ENCODE peak calls at places on chromosomes 6 and 20, in six cellular contexts. One of them, this sample, is unnamed.

GRCh38 chr6:33990061-33990541 is 155.8 kb downstream of the GRM4 start:
- DNase-seq in mesothelial cell of epicardium: no peak
- DNase-seq in heart left ventricle: no peak
- DNase-seq in cardiac fibroblast: no peak
- DNase-seq in uterus: peak; percentile 10
- DNase-seq in endothelial cell: no peak
- DNase-seq in this sample: no peak

GRCh38 chr6:27441001-27441400 is 31.9 kb downstream of the ZNF184 start:
- DNase-seq in endothelial cell: no peak
- DNase-seq in uterus: no peak
- DNase-seq in heart left ventricle: no peak
- DNase-seq in cardiac fibroblast: no peak
- DNase-seq in mesothelial cell of epicardium: no peak
- DNase-seq in this sample: no peak

GRCh38 chr6:12171735-12172134 is 118.4 kb upstream of the EDN1 start:
- DNase-seq in mesothelial cell of epicardium: no peak
- DNase-seq in endothelial cell: no peak
- DNase-seq in cardiac fibroblast: no peak
- DNase-seq in uterus: no peak
- DNase-seq in heart left ventricle: no peak
- DNase-seq in this sample: no peak

GRCh38 chr6:142478117-142478516 is 176.3 kb downstream of the ADGRG6 start:
- DNase-seq in heart left ventricle: no peak
- DNase-seq in uterus: no peak
- DNase-seq in cardiac fibroblast: peak; percentile 30
- DNase-seq in mesothelial cell of epicardium: no peak
- DNase-seq in endothelial cell: no peak
- DNase-seq in this sample: no peak

GRCh38 chr6:11500008-11500407 is 37.5 kb upstream of the TMEM170B start:
- DNase-seq in mesothelial cell of epicardium: no peak
- DNase-seq in uterus: no peak
- DNase-seq in endothelial cell: no peak
- DNase-seq in heart left ventricle: no peak
- DNase-seq in cardiac fibroblast: peak; percentile 65
- DNase-seq in this sample: no peak

GRCh38 chr20:22048241-22048640 is 342.8 kb downstream of the PAX1 start:
- DNase-seq in heart left ventricle: no peak
- DNase-seq in cardiac fibroblast: no peak
- DNase-seq in mesothelial cell of epicardium: no peak
- DNase-seq in endothelial cell: no peak
- DNase-seq in uterus: no peak
- DNase-seq in this sample: no peak

GRCh38 chr6:40894962-40895799 is 143.8 kb downstream of the UNC5CL start:
- DNase-seq in mesothelial cell of epicardium: peak; percentile 51
- DNase-seq in uterus: peak; percentile 43
- DNase-seq in endothelial cell: peak; percentile 69
- DNase-seq in cardiac fibroblast: peak; percentile 56
- DNase-seq in heart left ventricle: peak; percentile 70
- DNase-seq in this sample: peak; percentile 43

GRCh38 chr6:25788305-25788922 is 33.9 kb downstream of the SLC17A4 start:
- DNase-seq in heart left ventricle: no peak
- DNase-seq in mesothelial cell of epicardium: no peak
- DNase-seq in uterus: peak; percentile 19
- DNase-seq in cardiac fibroblast: peak; percentile 70
- DNase-seq in endothelial cell: peak; percentile 72
- DNase-seq in this sample: no peak

GRCh38 chr20:58461899-58462298 is 53.3 kb downstream of the APCDD1L start:
- DNase-seq in endothelial cell: no peak
- DNase-seq in mesothelial cell of epicardium: no peak
- DNase-seq in heart left ventricle: no peak
- DNase-seq in cardiac fibroblast: no peak
- DNase-seq in uterus: no peak
- DNase-seq in this sample: no peak

GRCh38 chr6:35724471-35724870 is 12.4 kb upstream of the ARMC12 start:
- DNase-seq in heart left ventricle: no peak
- DNase-seq in mesothelial cell of epicardium: no peak
- DNase-seq in endothelial cell: no peak
- DNase-seq in uterus: no peak
- DNase-seq in cardiac fibroblast: no peak
- DNase-seq in this sample: no peak

GRCh38 chr6:102039450-102039849 is 645.9 kb downstream of the GRIK2 start:
- DNase-seq in cardiac fibroblast: no peak
- DNase-seq in heart left ventricle: no peak
- DNase-seq in mesothelial cell of epicardium: no peak
- DNase-seq in uterus: no peak
- DNase-seq in endothelial cell: no peak
- DNase-seq in this sample: no peak

GRCh38 chr6:47343631-47344421 is 34.1 kb upstream of the TNFRSF21 start:
- DNase-seq in heart left ventricle: no peak
- DNase-seq in endothelial cell: no peak
- DNase-seq in cardiac fibroblast: no peak
- DNase-seq in mesothelial cell of epicardium: no peak
- DNase-seq in uterus: no peak
- DNase-seq in this sample: no peak

GRCh38 chr6:84139311-84139710 is 88.1 kb downstream of the CEP162 start:
- DNase-seq in uterus: no peak
- DNase-seq in endothelial cell: no peak
- DNase-seq in mesothelial cell of epicardium: no peak
- DNase-seq in heart left ventricle: no peak
- DNase-seq in cardiac fibroblast: no peak
- DNase-seq in this sample: no peak

GRCh38 chr6:3280866-3281465 is 22.2 kb downstream of the PSMG4 start:
- DNase-seq in uterus: peak; percentile 15
- DNase-seq in mesothelial cell of epicardium: no peak
- DNase-seq in heart left ventricle: no peak
- DNase-seq in endothelial cell: no peak
- DNase-seq in cardiac fibroblast: no peak
- DNase-seq in this sample: no peak

GRCh38 chr6:117396228-117396627 is 29.5 kb downstream of the ROS1 start:
- DNase-seq in uterus: no peak
- DNase-seq in endothelial cell: no peak
- DNase-seq in cardiac fibroblast: no peak
- DNase-seq in heart left ventricle: no peak
- DNase-seq in mesothelial cell of epicardium: no peak
- DNase-seq in this sample: no peak

GRCh38 chr6:30483677-30484279 is 5.5 kb upstream of the HLA-E start:
- DNase-seq in heart left ventricle: no peak
- DNase-seq in mesothelial cell of epicardium: no peak
- DNase-seq in uterus: peak; percentile 53
- DNase-seq in endothelial cell: peak; percentile 65
- DNase-seq in cardiac fibroblast: peak; percentile 85
- DNase-seq in this sample: no peak

GRCh38 chr6:43856005-43856765 is 86.2 kb downstream of the VEGFA start:
- DNase-seq in heart left ventricle: no peak
- DNase-seq in mesothelial cell of epicardium: no peak
- DNase-seq in endothelial cell: peak; percentile 52
- DNase-seq in uterus: no peak
- DNase-seq in cardiac fibroblast: peak; percentile 30
- DNase-seq in this sample: peak; percentile 43

GRCh38 chr20:5090191-5090590 is 29.6 kb downstream of the PCNA start:
- DNase-seq in uterus: no peak
- DNase-seq in cardiac fibroblast: no peak
- DNase-seq in heart left ventricle: no peak
- DNase-seq in mesothelial cell of epicardium: no peak
- DNase-seq in endothelial cell: peak; percentile 37
- DNase-seq in this sample: no peak

GRCh38 chr20:50120935-50121693 is 8.2 kb upstream of the UBE2V1 start:
- DNase-seq in cardiac fibroblast: peak; percentile 80
- DNase-seq in mesothelial cell of epicardium: no peak
- DNase-seq in uterus: no peak
- DNase-seq in heart left ventricle: no peak
- DNase-seq in endothelial cell: peak; percentile 53
- DNase-seq in this sample: no peak

GRCh38 chr20:43955244-43956191 is 40.9 kb downstream of the TOX2 start:
- DNase-seq in heart left ventricle: no peak
- DNase-seq in endothelial cell: no peak
- DNase-seq in cardiac fibroblast: peak; percentile 90
- DNase-seq in uterus: no peak
- DNase-seq in mesothelial cell of epicardium: no peak
- DNase-seq in this sample: no peak

GRCh38 chr20:24634855-24635254 is 165.4 kb downstream of the SYNDIG1 start:
- DNase-seq in cardiac fibroblast: peak; percentile 85
- DNase-seq in uterus: peak; percentile 30
- DNase-seq in mesothelial cell of epicardium: no peak
- DNase-seq in heart left ventricle: no peak
- DNase-seq in endothelial cell: no peak
- DNase-seq in this sample: no peak

GRCh38 chr20:63946986-63947637 is 9.1 kb downstream of the UCKL1 start:
- DNase-seq in endothelial cell: no peak
- DNase-seq in heart left ventricle: peak; percentile 63
- DNase-seq in cardiac fibroblast: no peak
- DNase-seq in uterus: no peak
- DNase-seq in mesothelial cell of epicardium: no peak
- DNase-seq in this sample: no peak

GRCh38 chr6:16964553-16965499 is 137.0 kb upstream of the STMND1 start:
- DNase-seq in cardiac fibroblast: peak; percentile 81
- DNase-seq in mesothelial cell of epicardium: peak; percentile 87
- DNase-seq in endothelial cell: peak; percentile 78
- DNase-seq in uterus: peak; percentile 61
- DNase-seq in heart left ventricle: peak; percentile 82
- DNase-seq in this sample: peak; percentile 67

GRCh38 chr6:115766745-115767462 is 293.8 kb downstream of the FRK start:
- DNase-seq in mesothelial cell of epicardium: no peak
- DNase-seq in cardiac fibroblast: no peak
- DNase-seq in heart left ventricle: no peak
- DNase-seq in uterus: no peak
- DNase-seq in endothelial cell: no peak
- DNase-seq in this sample: no peak

GRCh38 chr6:109671721-109672120 is 19.3 kb downstream of the AK9 start:
- DNase-seq in endothelial cell: no peak
- DNase-seq in heart left ventricle: no peak
- DNase-seq in uterus: no peak
- DNase-seq in cardiac fibroblast: peak; percentile 25
- DNase-seq in mesothelial cell of epicardium: no peak
- DNase-seq in this sample: no peak

GRCh38 chr20:298755-299391 is 1.5 kb downstream of the ZCCHC3 start:
- DNase-seq in endothelial cell: no peak
- DNase-seq in uterus: no peak
- DNase-seq in cardiac fibroblast: no peak
- DNase-seq in mesothelial cell of epicardium: no peak
- DNase-seq in heart left ventricle: no peak
- DNase-seq in this sample: no peak

GRCh38 chr6:141218583-141218982 is 914.1 kb upstream of the GJE1 start:
- DNase-seq in uterus: no peak
- DNase-seq in cardiac fibroblast: no peak
- DNase-seq in endothelial cell: no peak
- DNase-seq in mesothelial cell of epicardium: no peak
- DNase-seq in heart left ventricle: no peak
- DNase-seq in this sample: no peak

GRCh38 chr20:2301164-2301622 is 5.4 kb downstream of the TGM3 start:
- DNase-seq in heart left ventricle: no peak
- DNase-seq in uterus: peak; percentile 17
- DNase-seq in endothelial cell: no peak
- DNase-seq in cardiac fibroblast: peak; percentile 25
- DNase-seq in mesothelial cell of epicardium: no peak
- DNase-seq in this sample: no peak

GRCh38 chr6:30915591-30915946 is 1.5 kb downstream of the VARS2 start:
- DNase-seq in heart left ventricle: no peak
- DNase-seq in uterus: peak; percentile 37
- DNase-seq in endothelial cell: peak; percentile 25
- DNase-seq in mesothelial cell of epicardium: no peak
- DNase-seq in cardiac fibroblast: peak; percentile 83
- DNase-seq in this sample: no peak

DNA sequence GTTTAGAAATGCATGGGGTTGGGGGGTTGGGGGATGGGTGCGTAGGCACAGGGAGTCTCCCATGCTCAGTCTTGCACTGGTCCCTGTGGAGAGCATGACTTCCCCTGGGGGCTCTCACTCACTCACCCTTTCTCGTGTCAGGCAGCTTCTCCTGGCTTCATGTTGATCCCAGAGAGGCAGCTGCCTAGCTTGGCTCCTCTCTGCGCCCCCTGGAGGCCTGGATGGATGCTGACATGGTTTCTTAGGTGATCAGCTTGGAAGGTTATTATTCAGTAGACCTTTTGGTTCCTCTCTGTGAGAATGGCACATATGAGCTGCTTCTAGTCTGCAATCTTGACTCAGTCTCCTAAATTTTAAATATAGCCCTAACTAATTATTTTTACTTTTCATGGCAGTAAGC is 109.3 kb upstream of the FAM83B start:
- DNase-seq in endothelial cell: no peak
- DNase-seq in cardiac fibroblast: no peak
- DNase-seq in mesothelial cell of epicardium: no peak
- DNase-seq in uterus: no peak
- DNase-seq in heart left ventricle: no peak
- DNase-seq in this sample: no peak
- TF ChIP-seq CTCF in endothelial cell: no peak
- TF ChIP-seq CTCF in cardiac fibroblast: peak; percentile 23
- TF ChIP-seq CTCF in mesothelial cell of epicardium: no peak
- TF ChIP-seq CTCF in uterus: no peak
- TF ChIP-seq CTCF in heart left ventricle: no peak
- TF ChIP-seq CTCF in this sample: peak; percentile 30

GRCh38 chr6:122178988-122179387 is 220.5 kb upstream of the HSF2 start:
- DNase-seq in cardiac fibroblast: no peak
- DNase-seq in mesothelial cell of epicardium: no peak
- DNase-seq in endothelial cell: no peak
- DNase-seq in uterus: no peak
- DNase-seq in heart left ventricle: no peak
- DNase-seq in this sample: no peak

GRCh38 chr6:122187186-122187585 is 212.3 kb upstream of the HSF2 start:
- DNase-seq in heart left ventricle: no peak
- DNase-seq in uterus: no peak
- DNase-seq in cardiac fibroblast: no peak
- DNase-seq in endothelial cell: no peak
- DNase-seq in mesothelial cell of epicardium: no peak
- DNase-seq in this sample: no peak

GRCh38 chr6:122180132-122180531 is 219.3 kb upstream of the HSF2 start:
- DNase-seq in cardiac fibroblast: no peak
- DNase-seq in uterus: no peak
- DNase-seq in endothelial cell: no peak
- DNase-seq in mesothelial cell of epicardium: no peak
- DNase-seq in heart left ventricle: no peak
- DNase-seq in this sample: no peak

GRCh38 chr6:122184260-122184934 is 215.1 kb upstream of the HSF2 start:
- DNase-seq in cardiac fibroblast: peak; percentile 42
- DNase-seq in endothelial cell: no peak
- DNase-seq in uterus: no peak
- DNase-seq in heart left ventricle: no peak
- DNase-seq in mesothelial cell of epicardium: no peak
- DNase-seq in this sample: no peak
- TF ChIP-seq CTCF in cardiac fibroblast: peak; percentile 19
- TF ChIP-seq CTCF in endothelial cell: no peak
- TF ChIP-seq CTCF in uterus: peak; percentile 59
- TF ChIP-seq CTCF in heart left ventricle: peak; percentile 58
- TF ChIP-seq CTCF in mesothelial cell of epicardium: peak; percentile 34
- TF ChIP-seq CTCF in this sample: peak; percentile 55

GRCh38 chr20:38338849-38339520 is 7.3 kb upstream of the LBP start:
- DNase-seq in uterus: no peak
- DNase-seq in endothelial cell: peak; percentile 35
- DNase-seq in mesothelial cell of epicardium: no peak
- DNase-seq in heart left ventricle: no peak
- DNase-seq in cardiac fibroblast: peak; percentile 46
- DNase-seq in this sample: no peak
- TF ChIP-seq CTCF in uterus: no peak
- TF ChIP-seq CTCF in endothelial cell: peak; percentile 36
- TF ChIP-seq CTCF in mesothelial cell of epicardium: no peak
- TF ChIP-seq CTCF in heart left ventricle: peak; percentile 12
- TF ChIP-seq CTCF in cardiac fibroblast: peak; percentile 32
- TF ChIP-seq CTCF in this sample: peak; percentile 34

GRCh38 chr6:145704153-145704781 is 31.1 kb downstream of the EPM2A start:
- DNase-seq in cardiac fibroblast: peak; percentile 44
- DNase-seq in mesothelial cell of epicardium: no peak
- DNase-seq in endothelial cell: no peak
- DNase-seq in heart left ventricle: no peak
- DNase-seq in uterus: no peak
- DNase-seq in this sample: no peak
- TF ChIP-seq CTCF in cardiac fibroblast: peak; percentile 23
- TF ChIP-seq CTCF in mesothelial cell of epicardium: peak; percentile 79
- TF ChIP-seq CTCF in endothelial cell: peak; percentile 77
- TF ChIP-seq CTCF in heart left ventricle: peak; percentile 45
- TF ChIP-seq CTCF in uterus: no peak
- TF ChIP-seq CTCF in this sample: peak; percentile 80